ENCODE peak calls at places on chromosomes 3 and 15, in eight cellular contexts. T is heart right ventricle, X is colonic mucosa, K is uterus, H is heart left ventricle, D is lung, M is transverse colon, W is neural progenitor cell. S is an unnamed sample. For H3K4me1, the result is how much of the 10 kb centered on the place peaks cover.

GRCh38 chr3:111924283-111924682 is 54.5 kb upstream of the ABHD10 start:
- DNase-seq in X (peak), K (no peak), W (no peak), D (peak), T (peak), M (peak), H (peak), S (no peak)

GRCh38 chr3:132556467-132557159 is 40.5 kb upstream of the ACKR4 start:
- DNase-seq in X (no peak), K (peak), H (peak), T (peak), D (no peak), M (no peak), W (peak), S (no peak)

GRCh38 chr3:22450785-22451400 is 699.9 kb upstream of the ZNF385D start:
- DNase-seq in H (no peak), K (no peak), W (no peak), D (no peak), T (no peak), X (no peak), M (no peak), S (no peak)

GRCh38 chr3:159987291-159987711 is 1.3 kb upstream of the IL12A start:
- DNase-seq in K (no peak), T (no peak), M (no peak), X (no peak), D (no peak), W (peak), H (no peak), S (no peak)

GRCh38 chr15:40246496-40247275 is 7.8 kb downstream of the PAK6 start:
- DNase-seq in X (no peak), W (no peak), H (no peak), K (no peak), M (no peak), T (no peak), D (no peak), S (peak)

GRCh38 chr3:51959651-51960050 is 4.5 kb downstream of the GPR62 start:
- DNase-seq in K (no peak), X (no peak), W (no peak), T (no peak), M (no peak), H (no peak), D (no peak), S (no peak)

GRCh38 chr3:179108091-179108490 is 36.5 kb upstream of the ZMAT3 start:
- DNase-seq in X (no peak), D (no peak), M (no peak), W (no peak), K (no peak), T (no peak), H (no peak), S (no peak)

GRCh38 chr15:63233667-63234419 is 43.6 kb upstream of the APH1B start:
- DNase-seq in X (no peak), M (no peak), T (no peak), H (no peak), K (no peak), W (no peak), D (no peak), S (no peak)

GRCh38 chr3:61565569-61565968 is 4.2 kb downstream of the PTPRG start:
- DNase-seq in X (no peak), W (no peak), H (no peak), M (no peak), D (no peak), K (no peak), T (no peak), S (no peak)

GRCh38 chr3:122784436-122784835 is 9.2 kb downstream of the HSPBAP1 start:
- DNase-seq in M (no peak), D (no peak), T (no peak), K (no peak), W (no peak), X (no peak), H (no peak), S (no peak)

GRCh38 chr15:96629501-96629900 is 299.0 kb downstream of the NR2F2 start:
- DNase-seq in W (no peak), T (peak), K (peak), M (peak), X (peak), D (no peak), H (peak), S (peak)

GRCh38 chr15:38128389-38128788 is 124.2 kb upstream of the SPRED1 start:
- DNase-seq in M (no peak), K (no peak), X (no peak), D (no peak), W (no peak), H (no peak), T (no peak), S (no peak)

GRCh38 chr3:126678691-126679317 is 23.9 kb upstream of the TXNRD3 start:
- DNase-seq in K (no peak), T (no peak), X (peak), W (peak), H (no peak), M (peak), D (no peak), S (no peak)

GRCh38 chr3:36677331-36678007 is 86.9 kb downstream of the DCLK3 start:
- DNase-seq in T (no peak), D (no peak), M (no peak), X (no peak), K (no peak), H (no peak), W (peak), S (no peak)

GRCh38 chr3:154887869-154888268 is 192.2 kb upstream of the MME start:
- DNase-seq in H (no peak), T (no peak), M (no peak), X (no peak), W (no peak), K (no peak), D (no peak), S (no peak)

GRCh38 chr3:51874889-51875288 is 512 bp downstream of the IQCF5 start:
- DNase-seq in X (no peak), T (no peak), D (no peak), W (no peak), H (no peak), M (no peak), K (no peak), S (no peak)

GRCh38 chr15:99343836-99344551 is 92.7 kb downstream of the LRRC28 start:
- DNase-seq in X (no peak), K (peak), T (peak), W (peak), D (no peak), H (peak), M (peak), S (no peak)

GRCh38 chr3:4772171-4772804 is 206.9 kb upstream of the BHLHE40 start:
- DNase-seq in W (no peak), T (peak), H (peak), M (peak), X (peak), K (peak), D (peak), S (peak)

GRCh38 chr15:85615930-85616329 is 178.8 kb downstream of the KLHL25 start:
- DNase-seq in D (no peak), H (peak), W (peak), T (peak), K (no peak), X (peak), M (no peak), S (no peak)

GRCh38 chr3:9704343-9705322 is 1.0 kb downstream of the CPNE9 start:
- DNase-seq in W (peak), M (peak), K (peak), X (peak), T (no peak), D (peak), H (no peak), S (peak)

GRCh38 chr3:133868166-133868565 is 27.5 kb downstream of the RAB6B start:
- DNase-seq in X (no peak), D (no peak), K (no peak), W (no peak), M (no peak), T (no peak), H (no peak), S (peak)

GRCh38 chr15:41429003-41429890 is 12.4 kb downstream of the RTF1 start:
- DNase-seq in T (no peak), M (peak), X (peak), D (no peak), W (no peak), H (no peak), K (no peak), S (no peak)

GRCh38 chr3:124780356-124780755 is 50.1 kb downstream of the UMPS start:
- DNase-seq in D (no peak), H (peak), M (peak), W (no peak), T (peak), K (peak), X (no peak), S (peak)

GRCh38 chr15:101115887-101116680 is 135.8 kb downstream of the CHSY1 start:
- DNase-seq in H (peak), T (peak), M (no peak), X (no peak), K (peak), D (peak), W (no peak), S (peak)

GRCh38 chr3:117886147-117886546 is 1148.5 kb downstream of the IGSF11 start:
- DNase-seq in K (no peak), H (no peak), W (no peak), T (no peak), D (no peak), X (no peak), M (no peak), S (no peak)

GRCh38 chr3:152056481-152056880 is 183.0 kb downstream of the SUCNR1 start:
- DNase-seq in X (no peak), D (no peak), K (no peak), M (no peak), T (no peak), H (no peak), W (no peak), S (no peak)

GRCh38 chr3:183513046-183513706 is 42.3 kb downstream of the KLHL6 start:
- DNase-seq in K (no peak), W (no peak), H (no peak), D (no peak), M (peak), X (no peak), T (peak), S (no peak)

GRCh38 chr3:57127849-57128566 is 37.1 kb downstream of the IL17RD start:
- DNase-seq in D (no peak), T (no peak), M (no peak), H (no peak), X (no peak), K (peak), W (no peak), S (no peak)

GRCh38 chr3:113629941-113630340 is 66.5 kb downstream of the USF3 start:
- DNase-seq in T (no peak), W (peak), H (no peak), D (no peak), X (peak), M (peak), K (no peak), S (no peak)

GRCh38 chr15:31487811-31488436 is 161.3 kb downstream of the KLF13 start:
- DNase-seq in M (no peak), H (no peak), T (no peak), K (no peak), D (peak), W (no peak), X (peak), S (no peak)

GRCh38 chr3:66856555-66856954 is 141.6 kb upstream of the KBTBD8 start:
- DNase-seq in X (no peak), K (no peak), H (no peak), M (no peak), T (no peak), W (no peak), D (no peak), S (no peak)

GRCh38 chr3:141114816-141115458 is 63.8 kb downstream of the SPSB4 start:
- DNase-seq in X (no peak), H (no peak), W (peak), T (no peak), K (no peak), M (no peak), D (no peak), S (peak)

GRCh38 chr15:100947760-100948429 is 28.7 kb downstream of the LRRK1 start:
- DNase-seq in H (no peak), X (no peak), M (no peak), W (no peak), D (no peak), T (no peak), K (no peak), S (no peak)

GRCh38 chr3:165185707-165186327 is 10.4 kb downstream of the SLITRK3 start:
- DNase-seq in M (peak), H (peak), W (peak), T (peak), D (no peak), X (peak), K (peak), S (no peak)

GRCh38 chr3:30314757-30315156 is 291.6 kb upstream of the TGFBR2 start:
- DNase-seq in M (no peak), X (no peak), D (no peak), H (no peak), T (no peak), W (no peak), K (no peak), S (no peak)

GRCh38 chr3:179068779-179069530 is 2.7 kb downstream of the ZMAT3 start:
- DNase-seq in W (peak), D (no peak), K (no peak), T (no peak), M (peak), H (no peak), X (peak), S (no peak)

GRCh38 chr3:45552773-45553371 is 41.7 kb upstream of the LIMD1 start:
- DNase-seq in H (no peak), D (no peak), X (no peak), K (no peak), M (no peak), T (no peak), W (no peak), S (no peak)

GRCh38 chr15:66101715-66102395 is 151.7 kb downstream of the MEGF11 start:
- DNase-seq in W (peak), D (no peak), H (no peak), X (no peak), K (no peak), M (no peak), T (no peak), S (no peak)

GRCh38 chr15:91783001-91783400 is 70.5 kb upstream of the SLCO3A1 start:
- DNase-seq in D (no peak), H (no peak), K (no peak), W (no peak), X (no peak), M (no peak), T (no peak), S (no peak)
- H3K4me1 ChIP-seq in D (under half), H (under half), K (under half), W (under half), X (under half), M (under half), T (under half), S (under half)

GRCh38 chr3:150105886-150106612 is 135.4 kb upstream of the PFN2 start:
- DNase-seq in H (no peak), W (no peak), K (no peak), X (no peak), M (no peak), T (no peak), D (no peak), S (no peak)

GRCh38 chr3:150105025-150105424 is 134.3 kb upstream of the PFN2 start:
- DNase-seq in T (no peak), X (no peak), M (no peak), K (no peak), W (no peak), D (no peak), H (no peak), S (no peak)

GRCh38 chr3:150107429-150108175 is 136.9 kb upstream of the PFN2 start:
- DNase-seq in H (no peak), K (no peak), W (peak), M (no peak), T (no peak), D (no peak), X (no peak), S (no peak)

GRCh38 chr3:150106752-150107428 is 136.2 kb upstream of the PFN2 start:
- DNase-seq in H (no peak), M (no peak), K (no peak), W (peak), T (no peak), X (no peak), D (no peak), S (no peak)

GRCh38 chr3:150104564-150104963 is 133.9 kb upstream of the PFN2 start:
- DNase-seq in W (no peak), M (no peak), H (no peak), X (no peak), T (no peak), K (no peak), D (no peak), S (no peak)
- H3K4me3 ChIP-seq in W (no peak), M (no peak), H (no peak), X (no peak), T (no peak), K (no peak), D (no peak), S (no peak)

DNA sequence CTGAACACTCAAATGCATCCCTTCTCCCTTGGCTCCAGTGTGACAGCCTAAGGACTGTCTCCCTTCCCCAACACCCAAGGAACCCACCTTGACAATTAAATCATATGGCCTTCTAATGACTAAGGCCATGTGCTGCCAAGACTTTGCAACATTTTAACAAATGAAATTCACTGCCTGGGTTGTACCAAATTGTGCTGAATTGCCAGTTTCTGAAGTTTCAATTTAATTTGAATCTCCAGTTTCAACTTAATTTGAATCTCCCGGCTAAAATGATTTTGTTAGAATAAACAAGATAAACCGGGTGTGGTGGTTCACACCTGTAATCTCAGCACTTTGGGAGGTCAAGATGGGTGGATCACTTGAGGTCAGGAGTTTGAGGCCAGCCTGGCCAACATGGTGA is 72.4 kb upstream of the RAP2B start:
- DNase-seq in X (no peak), T (no peak), M (no peak), D (no peak), W (no peak), H (no peak), K (no peak), S (no peak)
- H3K4me1 ChIP-seq in X (under half), T (under half), M (under half), D (under half), W (under half), H (under half), K (under half), S (under half)

GRCh38 chr15:93523490-93523889 is 434.5 kb upstream of the RGMA start:
- DNase-seq in T (no peak), M (no peak), W (no peak), K (no peak), H (no peak), X (no peak), D (no peak), S (no peak)
- H3K4me3 ChIP-seq in T (no peak), M (no peak), W (no peak), K (no peak), H (no peak), X (no peak), D (no peak), S (no peak)

DNA sequence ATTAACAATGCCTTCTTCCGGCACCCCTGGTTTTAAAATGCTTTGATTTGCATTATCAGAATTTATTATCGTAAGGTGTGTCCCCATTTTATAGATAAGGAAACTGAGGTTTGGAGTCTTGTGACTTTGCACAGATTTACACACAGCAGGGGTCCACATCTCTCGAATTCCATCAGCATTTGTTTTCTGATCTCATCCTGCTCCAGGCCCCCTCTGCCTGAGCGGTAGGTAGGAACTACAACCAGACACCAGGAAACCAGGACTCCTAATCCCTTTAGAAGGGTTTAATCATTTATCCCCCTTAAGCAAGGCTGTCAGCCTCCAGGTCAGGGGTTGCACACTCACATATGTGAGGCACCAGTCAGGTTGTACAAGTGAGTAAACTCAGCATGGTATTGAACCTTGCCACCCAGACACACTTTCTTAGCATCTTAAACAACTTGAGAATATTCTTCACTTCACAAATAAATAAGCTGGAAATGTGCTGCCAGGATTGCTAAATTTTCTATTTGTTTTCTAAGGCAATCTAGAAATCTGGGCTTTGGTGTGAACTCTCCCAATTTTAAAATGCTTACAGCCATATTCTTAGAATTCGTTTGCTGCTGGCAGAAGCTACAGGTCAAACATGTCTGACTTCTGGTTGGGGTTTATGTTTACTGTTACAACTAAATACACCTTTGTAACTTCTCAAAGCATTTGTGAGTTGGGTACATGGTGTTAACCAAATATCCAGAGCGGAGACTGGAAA is 31.7 kb upstream of the CMTM7 start:
- DNase-seq in H (no peak), M (no peak), W (peak), T (no peak), D (no peak), X (no peak), K (no peak), S (no peak)
- H3K4me1 ChIP-seq in H (under half), M (under half), W (under half), T (under half), D (under half), X (under half), K (under half), S (under half)

DNA sequence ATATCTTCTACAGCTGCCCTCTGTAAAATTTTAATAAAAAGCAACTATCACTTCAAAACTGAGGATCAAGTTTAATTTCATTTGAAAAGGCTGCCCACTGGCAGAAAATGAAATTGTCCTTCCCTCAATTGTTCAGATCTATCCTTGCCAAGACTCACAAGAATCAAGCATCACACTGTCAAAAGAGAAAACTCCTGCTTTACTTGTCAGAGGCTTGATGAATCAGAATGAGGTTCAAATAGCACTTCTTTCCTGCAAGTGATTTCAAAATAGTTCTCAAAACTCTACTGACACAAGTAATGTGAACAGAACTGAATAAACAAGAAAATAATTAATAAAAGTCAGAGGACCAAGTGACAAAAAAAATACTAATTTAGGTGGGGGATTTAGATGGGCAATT is 70.6 kb downstream of the GOLIM4 start:
- DNase-seq in K (no peak), T (no peak), H (no peak), X (no peak), M (no peak), W (no peak), D (no peak), S (no peak)
- H3K4me3 ChIP-seq in K (no peak), T (no peak), H (no peak), X (no peak), M (no peak), W (no peak), D (no peak), S (no peak)

DNA sequence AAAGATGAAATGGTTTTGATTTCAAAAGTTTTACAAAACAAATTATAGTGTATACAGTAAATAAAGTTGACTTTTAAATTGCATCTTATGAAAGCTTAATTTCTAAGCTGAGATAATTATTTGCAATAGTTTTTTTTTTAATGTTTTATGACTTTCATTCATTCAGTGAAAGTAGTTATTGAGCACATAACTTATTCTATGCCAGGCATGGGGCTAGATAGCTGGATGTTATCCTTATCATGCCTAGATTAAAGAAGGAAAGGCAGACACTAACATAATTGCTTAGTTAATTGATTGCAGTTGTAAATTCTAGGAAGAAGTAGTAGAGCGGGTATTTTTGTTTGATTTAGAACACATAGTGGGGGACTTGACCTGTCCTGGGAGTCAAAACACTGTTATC is 92.4 kb downstream of the FNDC3B start:
- DNase-seq in K (no peak), D (no peak), M (no peak), X (no peak), H (no peak), T (no peak), W (no peak), S (no peak)
- H3K4me1 ChIP-seq in K (under half), D (under half), M (half or more), X (under half), H (under half), T (under half), W (under half), S (under half)

S was measured in ovary.